ENCODE peak calls at places on chromosomes 4 and X, in four cellular contexts. B, A, M and I are unnamed samples.

GRCh38 chr4:22515888-22516541 is at the start of gene ADGRA3:
- DNase-seq in B (peak), A (peak), M (peak), I (peak)

GRCh38 chrX:17547658-17548057 is 172.7 kb downstream of the NHS start:
- DNase-seq in B (peak), A (peak), M (peak), I (peak)

GRCh38 chrX:50905334-50905733 is 5.2 kb upstream of the BMP15 start:
- DNase-seq in B (no peak), A (no peak), M (no peak), I (no peak)

GRCh38 chr4:40241026-40241425 is 44.2 kb downstream of the RHOH start:
- DNase-seq in B (no peak), A (no peak), M (no peak), I (no peak)

GRCh38 chrX:86148024-86148511 is at the start of gene DACH2:
- DNase-seq in B (peak), A (peak), M (peak), I (peak)

GRCh38 chrX:116009871-116010710 is 160.5 kb upstream of the AGTR2 start:
- DNase-seq in B (peak), A (no peak), M (no peak), I (no peak)

GRCh38 chr4:116953947-116954346 is 131.4 kb downstream of the TRAM1L1 start:
- DNase-seq in B (no peak), A (no peak), M (no peak), I (no peak)

GRCh38 chrX:54842638-54843037 is 35.1 kb downstream of the MAGED2 start:
- DNase-seq in B (no peak), A (no peak), M (no peak), I (no peak)

GRCh38 chr4:184647391-184648101 is 1.7 kb downstream of the CASP3 start:
- DNase-seq in B (no peak), A (peak), M (peak), I (no peak)

GRCh38 chrX:34655496-34656258 is 1.4 kb downstream of the TMEM47 start:
- DNase-seq in B (no peak), A (peak), M (peak), I (no peak)

GRCh38 chr4:168707205-168707604 is 210.4 kb downstream of the PALLD start:
- DNase-seq in B (no peak), A (peak), M (peak), I (peak)

GRCh38 chrX:69556094-69557011 is 52.2 kb downstream of the NALF2 start:
- DNase-seq in B (peak), A (peak), M (peak), I (no peak)

GRCh38 chr4:177554966-177555574 is 112.8 kb upstream of the AGA start:
- DNase-seq in B (no peak), A (peak), M (peak), I (no peak)

GRCh38 chrX:40097492-40098263 is at the start of gene BCOR:
- DNase-seq in B (peak), A (peak), M (no peak), I (peak)

GRCh38 chrX:153459976-153460375 is 10.4 kb downstream of the HAUS7 start:
- DNase-seq in B (no peak), A (peak), M (peak), I (no peak)

GRCh38 chr4:145886871-145887240 is 51.8 kb downstream of the ZNF827 start:
- DNase-seq in B (no peak), A (no peak), M (no peak), I (no peak)